ENCODE peak calls at places on chromosomes 6 and 20, in eight cellular contexts. S is PC-3, P is GM23248, C is HCT116, Y is MM.1S, K is OCI-LY7, W is GM23338, Q is SK-N-SH. A is an unnamed sample. For H3K9me2, the result is how much of the 10 kb centered on the place peaks cover.

GRCh38 chr6:152124432-152125074 is 317.1 kb downstream of the ESR1 start:
- DNase-seq in S (peak), P (peak), C (peak), Y (peak), K (peak), W (peak), Q (peak), A (peak)

GRCh38 chr20:47981242-47981641 is 196.0 kb upstream of the SULF2 start:
- DNase-seq in S (no peak), P (no peak), C (no peak), Y (no peak), K (no peak), W (no peak), Q (no peak), A (no peak)

GRCh38 chr20:57398901-57399535 is 7.8 kb downstream of the RBM38 start:
- DNase-seq in S (no peak), P (no peak), C (no peak), Y (no peak), K (no peak), W (no peak), Q (no peak), A (no peak)

GRCh38 chr20:13898012-13898612 is 92.3 kb downstream of the SEL1L2 start:
- DNase-seq in S (peak), P (peak), C (peak), Y (no peak), K (no peak), W (peak), Q (peak), A (no peak)

GRCh38 chr6:100504786-100505737 is 40.3 kb upstream of the SIM1 start:
- DNase-seq in S (peak), P (peak), C (peak), Y (no peak), K (no peak), W (peak), Q (no peak), A (peak)

GRCh38 chr6:56863366-56863765 is 91.5 kb upstream of the BEND6 start:
- DNase-seq in S (peak), P (peak), C (no peak), Y (no peak), K (no peak), W (no peak), Q (no peak), A (peak)

GRCh38 chr6:38808039-38808438 is 92.9 kb downstream of the DNAH8 start:
- DNase-seq in S (no peak), P (no peak), C (no peak), Y (no peak), K (no peak), W (no peak), Q (no peak), A (no peak)

GRCh38 chr6:18034798-18035202 is 47.4 kb upstream of the KIF13A start:
- DNase-seq in S (no peak), P (no peak), C (peak), Y (no peak), K (no peak), W (no peak), Q (no peak), A (peak)

GRCh38 chr6:21665101-21665435 is 71.5 kb downstream of the SOX4 start:
- DNase-seq in S (no peak), P (peak), C (no peak), Y (no peak), K (no peak), W (no peak), Q (no peak), A (no peak)

GRCh38 chr6:47631248-47632196 is 66.9 kb upstream of the ADGRF4 start:
- DNase-seq in S (peak), P (peak), C (peak), Y (peak), K (peak), W (peak), Q (peak), A (peak)

GRCh38 chr6:13487122-13488014 is at the start of gene GFOD1:
- DNase-seq in S (peak), P (peak), C (peak), Y (peak), K (peak), W (peak), Q (peak), A (peak)

DNA sequence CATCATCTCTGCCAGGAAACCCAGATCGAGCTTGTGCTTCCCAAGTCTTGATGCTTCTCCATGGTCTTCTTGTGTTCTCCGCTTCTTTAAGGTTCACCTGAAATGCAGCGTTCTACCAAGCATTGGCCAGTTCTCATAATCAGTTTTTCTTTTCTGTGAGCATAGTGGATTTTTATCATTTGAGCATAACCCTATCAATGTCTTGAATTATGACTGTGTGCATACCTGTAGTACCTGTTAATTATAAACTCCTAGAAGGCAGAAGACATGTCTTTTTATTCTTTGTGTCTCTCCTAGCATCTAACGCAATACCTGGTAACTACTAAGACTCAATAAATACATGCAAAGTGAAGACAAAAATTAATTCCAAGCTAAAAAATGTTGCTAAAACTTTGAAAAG is 804.5 kb upstream of the FLRT3 start:
- DNase-seq in S (no peak), P (no peak), C (no peak), Y (no peak), K (no peak), W (no peak), Q (no peak), A (no peak)
- H3K9me2 ChIP-seq in S (under half), P (under half), C (under half), Y (under half), K (under half), W (under half), Q (under half), A (under half)

DNA sequence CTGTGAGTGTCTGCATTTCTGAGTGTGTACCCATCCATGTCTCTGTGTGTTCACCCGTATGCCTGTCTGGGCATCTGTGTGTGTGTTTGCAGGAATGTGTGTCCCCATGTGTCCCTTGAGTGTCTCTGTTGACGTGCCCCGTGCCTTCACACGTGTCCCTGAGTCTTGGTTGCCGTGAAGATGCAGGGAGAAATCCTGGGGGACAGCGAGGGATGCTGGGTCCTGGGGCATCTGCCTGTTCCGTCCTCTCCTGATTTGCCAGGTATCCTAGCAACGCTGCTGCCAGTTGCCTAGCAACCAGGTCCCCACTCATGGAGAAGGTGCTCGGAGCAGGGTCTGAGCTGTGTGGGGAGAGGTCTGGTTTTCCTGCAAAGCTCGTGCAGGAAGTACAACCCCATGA is 6.0 kb upstream of the LKAAEAR1 start:
- DNase-seq in S (no peak), P (no peak), C (no peak), Y (no peak), K (no peak), W (no peak), Q (peak), A (no peak)
- TF ChIP-seq EZH2phosphoT487 in S (no peak), P (no peak), C (no peak), Y (no peak), K (no peak), W (no peak), Q (no peak), A (no peak)

GRCh38 chr6:73706971-73707370 is 11.0 kb downstream of the CD109 start:
- DNase-seq in S (no peak), P (no peak), C (no peak), Y (no peak), K (no peak), W (no peak), Q (no peak), A (no peak)
- H3K9me2 ChIP-seq in S (under half), P (under half), C (under half), Y (under half), K (under half), W (under half), Q (under half), A (under half)

DNA sequence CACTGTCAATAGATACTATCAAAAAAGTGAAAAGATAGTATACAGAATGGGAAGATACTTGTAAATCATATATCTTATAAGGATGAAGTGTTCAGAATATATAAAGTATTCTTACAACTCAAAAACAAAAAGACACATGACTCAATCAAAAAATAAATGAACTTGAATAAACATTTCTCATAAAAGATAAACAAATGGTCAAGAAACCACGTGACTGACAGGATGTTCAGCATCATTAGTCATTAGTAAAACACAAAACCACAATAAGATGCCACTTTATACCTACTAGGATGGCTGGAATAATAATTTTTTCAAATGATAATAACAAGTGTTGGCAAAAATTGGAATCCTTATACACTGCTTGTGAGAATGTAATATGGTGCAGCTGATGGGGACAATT is 729.1 kb upstream of the HS3ST5 start:
- DNase-seq in S (peak), P (no peak), C (no peak), Y (no peak), K (no peak), W (no peak), Q (no peak), A (no peak)
- TF ChIP-seq EZH2phosphoT487 in S (no peak), P (no peak), C (no peak), Y (no peak), K (no peak), W (no peak), Q (no peak), A (no peak)

GRCh38 chr20:25437153-25437581 is 29.7 kb downstream of the GINS1 start:
- DNase-seq in S (no peak), P (peak), C (no peak), Y (no peak), K (no peak), W (peak), Q (no peak), A (peak)

GRCh38 chr20:25444556-25444955 is 37.1 kb downstream of the GINS1 start:
- DNase-seq in S (no peak), P (no peak), C (no peak), Y (no peak), K (no peak), W (no peak), Q (no peak), A (no peak)

GRCh38 chr20:25439328-25439727 is 31.9 kb downstream of the GINS1 start:
- DNase-seq in S (no peak), P (no peak), C (no peak), Y (peak), K (peak), W (no peak), Q (no peak), A (no peak)
- H3K9me2 ChIP-seq in S (under half), P (under half), C (under half), Y (under half), K (under half), W (under half), Q (under half), A (under half)

DNA sequence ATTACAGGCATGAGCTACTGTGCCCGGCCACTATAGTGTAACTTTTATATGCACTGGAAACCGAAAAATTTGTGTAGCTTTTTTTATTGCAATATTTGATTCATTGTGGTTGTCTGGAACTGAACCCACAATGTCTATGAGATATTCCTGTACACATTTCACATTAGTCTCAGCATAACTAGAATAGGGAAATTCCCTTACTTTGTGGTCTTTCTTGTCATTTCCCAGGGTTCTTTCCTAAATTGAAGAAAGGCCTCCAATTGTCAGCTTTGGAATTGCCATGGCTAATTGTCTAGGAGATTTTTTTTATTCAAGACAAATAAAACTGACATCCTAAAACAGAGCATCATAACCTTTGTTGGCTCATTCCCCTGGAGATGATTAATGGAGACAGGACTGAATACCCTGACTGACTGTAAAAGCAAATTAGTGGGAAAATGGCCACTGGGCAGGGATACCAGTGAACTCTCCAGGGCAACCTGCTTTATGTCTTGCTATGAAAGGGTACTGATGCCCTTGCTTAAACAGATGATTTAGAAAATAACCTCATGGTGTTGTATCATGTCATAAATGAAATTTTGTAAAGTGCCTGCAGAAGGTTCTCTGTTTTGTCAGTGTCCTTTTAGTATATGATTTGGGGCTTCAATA is 576.9 kb downstream of the RFPL4B start:
- DNase-seq in S (no peak), P (no peak), C (no peak), Y (no peak), K (no peak), W (no peak), Q (peak), A (no peak)
- TF ChIP-seq EZH2phosphoT487 in S (no peak), P (no peak), C (no peak), Y (no peak), K (no peak), W (no peak), Q (no peak), A (no peak)

GRCh38 chr6:27706431-27706830 is 205.8 kb downstream of the OR2B2 start:
- DNase-seq in S (no peak), P (no peak), C (no peak), Y (no peak), K (no peak), W (no peak), Q (no peak), A (no peak)
- H3K9me2 ChIP-seq in S (under half), P (under half), C (under half), Y (under half), K (under half), W (under half), Q (under half), A (under half)

DNA sequence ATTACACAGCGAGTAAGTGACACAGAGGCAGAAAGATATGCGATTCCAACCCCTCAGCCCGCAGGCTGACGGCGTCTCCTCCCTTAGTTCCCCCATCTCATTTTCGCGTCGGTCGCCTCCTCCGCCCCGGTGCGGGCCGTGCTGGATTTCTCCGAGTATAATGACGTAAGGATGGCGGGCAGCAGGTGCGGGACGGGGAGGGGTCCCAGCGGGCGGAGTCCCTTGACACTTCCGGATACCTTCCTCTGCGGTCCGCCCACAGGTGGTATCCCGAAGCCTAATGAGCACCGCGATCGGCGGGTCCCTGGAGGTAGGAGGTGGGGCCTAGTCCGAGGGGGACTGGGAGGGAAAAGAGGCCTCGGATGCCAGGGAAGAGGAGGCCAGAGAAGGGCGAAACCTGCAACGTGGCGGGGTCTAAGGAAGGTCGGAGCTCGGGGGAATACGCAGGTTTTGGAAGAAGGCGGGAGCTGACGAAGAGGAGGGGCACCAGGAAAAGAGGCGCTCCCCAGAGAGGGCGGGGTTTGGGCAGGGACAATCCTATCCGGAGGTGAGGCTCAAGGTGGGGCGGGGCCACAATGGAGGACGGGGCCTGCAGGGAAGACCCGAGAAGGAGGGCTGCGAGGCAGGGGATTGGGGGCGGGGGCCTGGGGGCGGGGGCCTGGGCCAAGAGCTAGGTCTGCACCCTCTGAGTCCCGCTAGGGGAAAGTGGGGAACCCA is 3.6 kb downstream of the PRSS16 start:
- DNase-seq in S (peak), P (peak), C (peak), Y (peak), K (peak), W (peak), Q (peak), A (peak)
- TF ChIP-seq EZH2phosphoT487 in S (no peak), P (no peak), C (no peak), Y (no peak), K (no peak), W (no peak), Q (no peak), A (no peak)

GRCh38 chr6:105177521-105177920 is 2.3 kb downstream of the POPDC3 start:
- DNase-seq in S (no peak), P (no peak), C (no peak), Y (no peak), K (no peak), W (no peak), Q (no peak), A (no peak)
- H3K9me2 ChIP-seq in S (under half), P (under half), C (under half), Y (under half), K (under half), W (under half), Q (under half), A (under half)

GRCh38 chr20:36823126-36823525 is 49.6 kb upstream of the DSN1 start:
- DNase-seq in S (no peak), P (no peak), C (no peak), Y (no peak), K (no peak), W (no peak), Q (no peak), A (no peak)

GRCh38 chr20:36825374-36826104 is 50.4 kb upstream of the TLDC2 start:
- DNase-seq in S (no peak), P (no peak), C (no peak), Y (no peak), K (no peak), W (peak), Q (peak), A (no peak)

GRCh38 chr20:36824142-36824940 is 50.8 kb upstream of the DSN1 start:
- DNase-seq in S (peak), P (peak), C (no peak), Y (no peak), K (no peak), W (no peak), Q (no peak), A (no peak)

GRCh38 chr20:36827541-36828279 is 48.2 kb upstream of the TLDC2 start:
- DNase-seq in S (no peak), P (no peak), C (no peak), Y (peak), K (no peak), W (no peak), Q (no peak), A (no peak)

GRCh38 chr20:36826556-36827244 is 49.2 kb upstream of the TLDC2 start:
- DNase-seq in S (no peak), P (no peak), C (no peak), Y (no peak), K (no peak), W (no peak), Q (no peak), A (no peak)
- TF ChIP-seq EZH2phosphoT487 in S (no peak), P (no peak), C (no peak), Y (no peak), K (no peak), W (no peak), Q (no peak), A (no peak)